ENCODE peak calls at places on chromosomes 5 and 9, in seven cellular contexts. O, J, X, R, E, D and C are unnamed samples.

GRCh38 chr5:8949908-8950307 is 596.0 kb downstream of the SEMA5A start:
- DNase-seq in R (no peak), O (no peak), J (no peak), E (no peak), X (no peak), D (peak; percentile 17), C (no peak)

GRCh38 chr5:39151731-39152130 is 67.6 kb downstream of the FYB1 start:
- DNase-seq in O (no peak), E (no peak), X (no peak), J (no peak), R (no peak), D (no peak), C (no peak)

GRCh38 chr5:115098041-115098702 is 71.5 kb downstream of the TRIM36 start:
- DNase-seq in O (peak; percentile 38), D (peak; percentile 57), R (peak; percentile 42), X (peak; percentile 76), J (peak; percentile 63), E (peak; percentile 68), C (peak; percentile 70)

GRCh38 chr9:98009926-98010325 is 26.8 kb downstream of the ANP32B start:
- DNase-seq in D (no peak), J (no peak), E (no peak), X (no peak), R (no peak), O (no peak), C (no peak)

GRCh38 chr5:132295505-132296411 is 1.6 kb downstream of the SLC22A4 start:
- DNase-seq in X (no peak), O (no peak), R (no peak), J (no peak), E (no peak), D (no peak), C (peak; percentile 27)

GRCh38 chr9:108478431-108478837 is 377.4 kb downstream of the ACTL7B start:
- DNase-seq in X (no peak), R (no peak), O (peak; percentile 93), D (no peak), J (peak; percentile 55), E (peak; percentile 85), C (peak; percentile 89)

GRCh38 chr9:2015581-2016410 is 649 bp downstream of the SMARCA2 start:
- DNase-seq in X (peak; percentile 77), D (peak; percentile 50), E (peak; percentile 10), R (no peak), J (peak; percentile 73), O (no peak), C (peak; percentile 81)

GRCh38 chr9:116599342-116599884 is 87.7 kb upstream of the TRIM32 start:
- DNase-seq in E (no peak), D (no peak), X (no peak), J (no peak), O (no peak), R (no peak), C (no peak)

GRCh38 chr5:21391506-21391905 is 1403.5 kb upstream of the CDH18 start:
- DNase-seq in R (no peak), E (no peak), O (no peak), J (peak; percentile 6), D (peak; percentile 17), X (peak; percentile 25), C (peak; percentile 17)

GRCh38 chr5:125129151-125129806 is 382.8 kb upstream of the ZNF608 start:
- DNase-seq in E (peak; percentile 12), R (peak; percentile 28), D (no peak), J (no peak), X (no peak), O (peak; percentile 61), C (peak; percentile 19)

GRCh38 chr5:1174122-1174936 is 27.1 kb upstream of the SLC6A19 start:
- DNase-seq in X (peak; percentile 82), R (peak; percentile 81), E (peak; percentile 95), O (peak; percentile 77), J (peak; percentile 86), D (peak; percentile 26), C (peak; percentile 93)

GRCh38 chr5:168179185-168179584 is 112.3 kb upstream of the WWC1 start:
- DNase-seq in J (peak; percentile 23), D (no peak), O (no peak), E (no peak), X (no peak), R (no peak), C (peak; percentile 20)

GRCh38 chr5:52746539-52746938 is 41.2 kb upstream of the ITGA1 start:
- DNase-seq in O (no peak), R (no peak), D (no peak), X (no peak), E (no peak), J (no peak), C (peak; percentile 38)

GRCh38 chr9:72932669-72933068 is 20.2 kb downstream of the ALDH1A1 start:
- DNase-seq in D (no peak), O (no peak), R (no peak), E (no peak), X (no peak), J (no peak), C (no peak)

GRCh38 chr9:98997580-98997979 is 53.9 kb downstream of the COL15A1 start:
- DNase-seq in J (no peak), X (no peak), E (no peak), O (no peak), R (no peak), D (no peak), C (peak; percentile 76)

GRCh38 chr9:29514336-29514735 is 1941.1 kb upstream of the C9orf72 start:
- DNase-seq in E (no peak), J (no peak), O (no peak), R (no peak), X (peak; percentile 54), D (no peak), C (no peak)

GRCh38 chr5:109105631-109106267 is 304.0 kb downstream of the PJA2 start:
- DNase-seq in X (no peak), O (no peak), D (no peak), J (peak; percentile 7), R (no peak), E (peak; percentile 60), C (peak; percentile 97)

GRCh38 chr5:543351-543750 is 19.1 kb upstream of the SLC9A3 start:
- DNase-seq in R (no peak), O (no peak), J (no peak), D (no peak), X (no peak), E (no peak), C (no peak)

GRCh38 chr5:125575561-125576504 is 829.4 kb upstream of the ZNF608 start:
- DNase-seq in O (no peak), E (no peak), D (no peak), J (peak; percentile 40), R (no peak), X (peak; percentile 55), C (no peak)

GRCh38 chr9:130980526-130980925 is 28.4 kb upstream of the LAMC3 start:
- DNase-seq in D (no peak), E (no peak), X (no peak), O (no peak), R (no peak), J (no peak), C (no peak)
- TF ChIP-seq EZH2 in D (no peak), E (no peak), X (no peak), O (no peak), R (no peak), J (no peak), C (no peak)

GRCh38 chr5:43418561-43418960 is 6.4 kb upstream of the CCL28 start:
- DNase-seq in X (no peak), O (no peak), J (no peak), E (no peak), D (no peak), R (no peak), C (no peak)

GRCh38 chr5:43416988-43417394 is 4.8 kb upstream of the CCL28 start:
- DNase-seq in D (no peak), J (no peak), O (peak; percentile 32), E (no peak), X (no peak), R (no peak), C (no peak)

GRCh38 chr5:43413966-43414365 is 1.8 kb upstream of the CCL28 start:
- DNase-seq in J (no peak), X (no peak), R (no peak), D (no peak), O (no peak), E (no peak), C (no peak)

GRCh38 chr5:43420241-43420640 is 8.1 kb upstream of the CCL28 start:
- DNase-seq in D (no peak), X (peak; percentile 30), E (no peak), R (no peak), O (no peak), J (no peak), C (no peak)

GRCh38 chr5:43416233-43416987 is 4.2 kb upstream of the CCL28 start:
- DNase-seq in E (no peak), D (no peak), X (no peak), J (peak; percentile 34), R (no peak), O (peak; percentile 69), C (no peak)
- H3K9me2 ChIP-seq in E (no peaks in the 10 kb centered on the region), D (no peaks in the 10 kb centered on the region), X (no peaks in the 10 kb centered on the region), J (no peaks in the 10 kb centered on the region), R (no peaks in the 10 kb centered on the region), O (no peaks in the 10 kb centered on the region), C (no peaks in the 10 kb centered on the region)

DNA sequence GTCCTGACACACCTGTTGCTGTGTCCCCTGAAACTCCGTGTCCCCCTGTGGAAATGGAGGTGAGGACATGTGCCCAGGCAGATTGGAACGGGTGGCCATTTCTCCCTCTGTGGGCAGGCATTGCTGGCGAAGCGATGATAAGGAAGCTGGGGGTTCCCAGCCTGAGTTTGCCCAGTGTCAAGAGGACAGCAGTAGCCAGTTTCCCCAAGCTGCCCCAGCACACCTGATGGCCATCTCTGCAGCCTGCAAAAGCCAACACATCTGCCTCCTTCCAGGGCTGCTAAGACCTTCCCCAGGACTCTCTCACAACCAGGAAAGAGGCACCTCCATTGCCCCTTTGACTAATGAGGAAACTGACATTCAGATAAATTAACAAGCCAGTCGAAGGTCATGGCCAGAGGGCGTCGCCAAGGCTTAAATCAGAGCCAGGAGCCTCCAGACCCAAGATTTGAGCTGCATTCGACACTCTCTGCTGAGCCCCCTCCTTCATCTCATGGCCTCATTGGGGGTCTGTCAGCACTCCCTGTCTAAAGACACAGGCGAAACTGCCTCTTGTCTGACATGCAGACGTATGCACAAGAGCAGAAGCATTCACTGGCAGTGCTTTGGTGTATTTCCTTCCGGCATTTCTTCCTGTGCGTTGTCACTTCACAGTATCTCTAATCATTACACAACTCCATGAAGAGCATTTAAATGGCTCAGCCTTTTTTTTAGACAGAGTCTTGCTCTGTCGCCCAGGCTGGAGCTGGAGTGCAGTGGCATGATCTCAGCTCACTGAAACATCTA is 10.4 kb upstream of the WNK2 start:
- DNase-seq in J (no peak), D (no peak), R (no peak), E (no peak), X (no peak), O (no peak), C (no peak)
- H3K4me2 ChIP-seq in J (no peak overlapping the region), D (no peak overlapping the region), R (no peak overlapping the region), E (no peak overlapping the region), X (no peak overlapping the region), O (no peak overlapping the region), C (no peak overlapping the region)

DNA sequence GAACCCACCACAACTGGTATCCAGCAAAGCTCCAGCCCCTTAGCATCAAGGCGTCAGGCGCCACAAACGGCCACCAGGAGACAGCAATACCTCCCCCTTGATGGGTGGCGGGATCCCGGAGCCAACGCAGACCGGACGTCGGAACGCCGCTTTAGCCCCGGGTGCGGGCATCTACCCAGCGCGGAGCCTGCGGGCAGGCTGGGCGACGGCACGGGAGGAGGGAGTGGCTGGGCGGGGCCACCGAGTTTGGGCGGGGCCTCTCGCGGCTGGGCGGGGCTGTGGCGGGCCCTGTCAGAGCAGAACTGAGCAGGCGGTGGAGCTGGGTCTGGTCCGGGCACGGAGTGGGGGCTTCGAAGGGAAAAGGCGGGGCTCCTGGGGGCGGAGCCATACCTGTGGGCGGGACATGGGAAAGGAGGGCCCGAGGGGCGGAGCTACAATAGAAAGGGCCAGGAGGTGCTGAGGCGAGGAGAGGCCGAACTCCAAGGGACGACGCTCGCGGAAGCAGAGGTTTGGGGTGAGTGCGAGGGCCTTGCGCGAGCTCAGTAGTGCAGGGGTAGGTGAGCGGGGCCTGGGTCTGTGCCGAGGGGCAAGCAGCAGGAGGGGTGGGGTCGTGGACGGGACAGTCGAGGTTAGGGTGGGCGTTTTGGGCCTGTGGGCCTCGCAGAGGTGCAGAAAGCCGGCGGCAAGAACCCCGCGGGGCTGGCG is 40.2 kb upstream of the GARNL3 start:
- DNase-seq in E (peak; percentile 89), R (peak; percentile 85), D (peak; percentile 91), X (peak; percentile 98), J (peak; percentile 96), O (peak; percentile 80), C (peak; percentile 76)
- TF ChIP-seq EZH2 in E (no peak), R (no peak), D (no peak), X (no peak), J (no peak), O (no peak), C (no peak)